ENCODE peak calls at places on chromosomes 13 and 19, in four cellular contexts. Z is Caco-2, L is hepatocyte, C is left ventricle myocardium inferior. F is an unnamed sample.

GRCh38 chr13:62799931-62800436 is 1384.3 kb upstream of the PCDH20 start:
- DNase-seq in L (no peak), Z (no peak), C (no peak), F (no peak)

GRCh38 chr13:91360246-91360751 is 12.8 kb downstream of the MIR17HG start:
- DNase-seq in L (no peak), Z (no peak), C (no peak), F (no peak)

GRCh38 chr13:114067381-114067885 is 65.0 kb downstream of the RASA3 start:
- DNase-seq in L (no peak), Z (no peak), C (no peak), F (no peak)

GRCh38 chr19:54633401-54633800 is 3.1 kb downstream of the LILRB1 start:
- DNase-seq in L (no peak), Z (no peak), C (no peak), F (no peak)

GRCh38 chr13:52879950-52880650 is 31.7 kb upstream of the PCDH8 start:
- DNase-seq in C (no peak), L (peak; percentile 7), Z (no peak), F (no peak)

GRCh38 chr13:85379991-85380390 is 419.2 kb downstream of the SLITRK6 start:
- DNase-seq in L (no peak), C (no peak), Z (no peak), F (no peak)

GRCh38 chr13:40058757-40059236 is 403.3 kb downstream of the COG6 start:
- DNase-seq in Z (no peak), C (no peak), L (no peak), F (no peak)

GRCh38 chr13:101341464-101341863 is 74.8 kb downstream of the NALCN start:
- DNase-seq in Z (no peak), C (no peak), L (no peak), F (no peak)

GRCh38 chr13:109945206-109945960 is 159.0 kb upstream of the IRS2 start:
- DNase-seq in C (no peak), L (no peak), Z (no peak), F (peak; percentile 63)

GRCh38 chr19:3725640-3726310 is 17.6 kb downstream of the TJP3 start:
- DNase-seq in L (peak; percentile 58), Z (no peak), C (no peak), F (no peak)

GRCh38 chr13:102869948-102870676 is 24.3 kb downstream of the ERCC5 start:
- DNase-seq in C (no peak), Z (peak; percentile 5), L (no peak), F (no peak)

GRCh38 chr13:98385591-98385990 is 191.3 kb downstream of the STK24 start:
- DNase-seq in C (no peak), Z (no peak), L (no peak), F (no peak)

GRCh38 chr19:33465371-33465770 is 56.2 kb downstream of the PEPD start:
- DNase-seq in C (no peak), L (no peak), Z (no peak), F (no peak)

GRCh38 chr13:21330126-21330861 is 128.8 kb downstream of the ZDHHC20 start:
- DNase-seq in Z (no peak), L (no peak), C (no peak), F (peak; percentile 0)

GRCh38 chr19:45947926-45948325 is 25.7 kb downstream of the NOVA2 start:
- DNase-seq in C (no peak), L (no peak), Z (no peak), F (peak; percentile 3)

GRCh38 chr19:13974073-13974472 is 21.8 kb downstream of the DCAF15 start:
- DNase-seq in Z (peak; percentile 84), L (peak; percentile 61), C (no peak), F (no peak)

GRCh38 chr13:114019367-114019766 is 45.5 kb upstream of the C13orf46 start:
- DNase-seq in L (no peak), Z (no peak), C (no peak), F (no peak)

GRCh38 chr13:79692846-79693245 is 211.9 kb downstream of the NDFIP2 start:
- DNase-seq in Z (no peak), L (no peak), C (no peak), F (no peak)

GRCh38 chr19:17404621-17405249 is 695 bp downstream of the BST2 start:
- DNase-seq in Z (no peak), L (no peak), C (no peak), F (no peak)

GRCh38 chr13:40064723-40065122 is 409.3 kb downstream of the COG6 start:
- DNase-seq in C (no peak), L (peak; percentile 45), Z (no peak), F (peak; percentile 23)

GRCh38 chr19:43725468-43725867 is 9.6 kb downstream of the IRGC start:
- DNase-seq in L (no peak), Z (no peak), C (no peak), F (no peak)

GRCh38 chr13:33612641-33613638 is 205.0 kb upstream of the RFC3 start:
- DNase-seq in Z (no peak), L (no peak), C (no peak), F (no peak)

GRCh38 chr13:109859216-109859835 is 72.9 kb upstream of the IRS2 start:
- DNase-seq in L (no peak), Z (no peak), C (no peak), F (no peak)

GRCh38 chr13:77267362-77267761 is 59.5 kb downstream of the MYCBP2 start:
- DNase-seq in Z (no peak), C (no peak), L (no peak), F (no peak)

GRCh38 chr13:114072421-114072820 is 60.0 kb downstream of the RASA3 start:
- DNase-seq in C (no peak), L (no peak), Z (no peak), F (no peak)

GRCh38 chr13:110127986-110128511 is 178.9 kb downstream of the COL4A1 start:
- DNase-seq in Z (no peak), C (no peak), L (no peak), F (no peak)

GRCh38 chr13:52447815-52448552 is 2.5 kb downstream of the VPS36 start:
- DNase-seq in L (no peak), Z (no peak), C (no peak), F (no peak)

GRCh38 chr19:4278460-4278901 is 585 bp upstream of the SHD start:
- DNase-seq in L (no peak), C (no peak), Z (no peak), F (no peak)

GRCh38 chr13:114043421-114044053 is 69.7 kb upstream of the C13orf46 start:
- DNase-seq in C (peak; percentile 71), L (peak; percentile 65), Z (no peak), F (no peak)

GRCh38 chr13:59689057-59689456 is 474.7 kb downstream of the DIAPH3 start:
- DNase-seq in C (no peak), Z (no peak), L (no peak), F (no peak)

GRCh38 chr13:46622918-46623256 is 69.9 kb downstream of the LRCH1 start:
- DNase-seq in Z (no peak), L (peak; percentile 73), C (peak; percentile 24), F (peak; percentile 60)

GRCh38 chr19:17743874-17744273 is 7.4 kb upstream of the FCHO1 start:
- DNase-seq in C (no peak), Z (no peak), L (no peak), F (no peak)

GRCh38 chr19:29326849-29327840 is 114.2 kb upstream of the UQCRFS1 start:
- DNase-seq in Z (no peak), C (no peak), L (no peak), F (no peak)

GRCh38 chr19:29324717-29325116 is 111.8 kb upstream of the UQCRFS1 start:
- DNase-seq in L (no peak), Z (no peak), C (no peak), F (no peak)

GRCh38 chr19:29326351-29326750 is 113.4 kb upstream of the UQCRFS1 start:
- DNase-seq in Z (no peak), L (no peak), C (no peak), F (no peak)

GRCh38 chr19:29323972-29324680 is 111.2 kb upstream of the UQCRFS1 start:
- DNase-seq in C (no peak), Z (no peak), L (no peak), F (no peak)

GRCh38 chr19:29325241-29325975 is 112.5 kb upstream of the UQCRFS1 start:
- DNase-seq in Z (no peak), C (no peak), L (no peak), F (no peak)
- H3K4me3 ChIP-seq in Z (no peak overlapping the region), C (no peak overlapping the region), L (no peak overlapping the region), F (no peak overlapping the region)

DNA sequence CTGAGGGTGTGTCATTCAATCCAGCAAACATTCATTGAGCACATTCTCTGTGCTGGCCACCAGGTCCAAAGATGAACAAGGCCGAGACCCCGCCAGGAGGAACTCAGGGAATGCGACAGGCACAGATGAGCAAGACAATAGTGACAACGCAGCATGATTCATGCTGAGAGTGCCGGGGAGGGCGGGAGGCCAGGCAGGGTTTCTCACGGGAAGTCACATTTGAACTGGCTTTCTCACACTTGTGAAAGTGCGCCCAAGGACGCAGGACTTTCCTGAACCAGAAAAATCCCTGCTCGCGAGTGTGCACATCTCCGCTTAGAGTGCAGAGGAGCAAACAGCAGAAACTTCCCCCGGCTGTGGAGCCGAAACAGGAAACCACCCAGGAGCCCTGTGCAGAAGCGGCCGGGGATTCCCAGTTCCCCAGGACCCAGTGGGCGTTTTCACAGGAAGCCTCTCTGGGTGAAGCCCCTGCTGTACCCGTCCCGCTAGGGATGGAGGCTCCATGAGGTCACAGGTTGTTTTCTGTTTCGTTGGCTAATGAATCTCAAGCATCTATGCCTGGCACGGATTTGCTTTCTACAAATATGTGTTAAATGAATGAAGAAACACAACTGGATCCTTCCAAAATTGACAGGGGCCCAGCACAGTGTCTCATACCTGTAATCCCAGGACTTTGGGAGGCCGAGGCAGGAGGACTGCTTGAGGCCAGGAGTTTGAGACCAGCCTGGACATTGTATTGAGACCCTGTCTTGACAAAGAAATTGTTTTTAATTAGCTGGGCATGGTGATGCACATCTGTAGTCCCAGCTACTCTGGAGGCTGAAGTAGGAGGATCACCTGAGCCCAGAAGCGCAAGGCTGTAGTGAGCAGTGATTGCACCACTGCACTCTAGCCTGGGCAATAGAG is 68.4 kb upstream of the TM9SF2 start:
- DNase-seq in C (peak; percentile 65), L (peak; percentile 49), Z (no peak), F (peak; percentile 24)
- TF ChIP-seq CTCF in C (no peak), L (no peak), Z (no peak), F (no peak)

DNA sequence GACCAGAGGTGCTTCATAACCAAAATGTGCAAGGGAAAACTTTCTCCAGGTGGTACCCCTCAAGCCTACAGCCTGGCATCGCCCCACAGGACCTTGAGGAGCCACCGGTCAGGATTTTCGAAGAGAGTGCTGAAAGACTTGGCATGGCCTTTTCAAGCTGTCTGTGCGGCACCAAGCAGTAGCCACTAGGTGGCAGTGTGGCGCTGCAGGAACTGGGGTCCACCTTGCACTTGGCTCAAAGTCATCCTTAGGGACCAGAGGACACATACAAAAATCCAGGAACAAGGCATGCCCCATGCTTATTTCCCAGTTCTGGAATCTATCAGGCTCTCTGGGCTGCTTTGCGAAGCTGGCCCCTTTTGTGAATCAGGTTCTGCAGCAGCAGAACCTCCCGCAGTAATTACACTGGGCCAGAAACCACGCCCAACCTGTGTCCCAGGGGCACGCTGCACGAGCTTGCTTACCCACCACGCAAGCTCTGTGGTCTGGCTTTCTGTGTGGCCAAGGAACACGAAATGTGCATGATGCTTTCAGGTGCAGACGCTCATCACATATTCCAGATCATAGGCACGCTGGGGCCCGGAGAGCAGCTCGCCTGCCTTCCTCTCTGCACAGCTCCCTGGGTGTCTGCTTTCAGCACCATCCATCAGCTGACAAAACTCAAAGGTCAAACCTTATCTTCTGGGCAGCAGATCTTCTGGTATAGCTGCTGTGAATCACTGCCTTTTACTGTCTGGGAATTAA is 87.2 kb downstream of the SLC7A1 start:
- DNase-seq in L (peak; percentile 92), Z (peak; percentile 86), C (peak; percentile 82), F (peak; percentile 40)
- H3K4me3 ChIP-seq in L (no peak overlapping the region), Z (no peak overlapping the region), C (peak overlapping the region; percentile 37), F (no peak overlapping the region)

DNA sequence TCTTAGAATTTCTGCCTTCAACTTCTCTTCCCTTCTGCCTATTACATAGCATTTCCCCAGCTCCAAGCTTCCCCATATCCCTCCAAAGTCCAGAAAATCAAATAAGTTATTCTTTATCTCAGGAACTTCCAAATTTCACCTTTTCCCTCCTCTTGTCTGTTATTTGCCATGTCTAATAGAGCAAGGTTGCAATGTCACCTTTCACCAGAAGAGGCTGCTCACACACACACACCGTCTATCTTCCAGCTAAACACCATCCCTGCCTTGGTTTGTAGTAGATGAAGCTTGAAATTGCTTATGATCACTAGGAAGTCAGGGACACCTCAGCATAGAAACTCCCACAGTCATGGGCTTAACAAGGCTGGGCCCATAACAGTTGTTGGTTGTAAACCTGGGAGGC is 48.4 kb downstream of the ZNRF4 start:
- DNase-seq in L (no peak), C (no peak), Z (no peak), F (no peak)
- TF ChIP-seq CTCF in L (no peak), C (no peak), Z (peak; percentile 18), F (no peak)

F was measured in AG04449.